ENCODE peak calls at places on chromosomes 16 and 17, in eight cellular contexts. One of them, this sample, is unnamed. For H3K4me1, the result is how much of the 10 kb centered on the place peaks cover.

GRCh38 chr17:37744961-37745800 is at the start of gene HNF1B:
- DNase-seq in tibial nerve: no peak
- DNase-seq in transverse colon: peak
- DNase-seq in ovary: no peak
- DNase-seq in A549: peak
- DNase-seq in H1: peak
- DNase-seq in stomach: peak
- DNase-seq in sigmoid colon: no peak
- DNase-seq in this sample: peak

GRCh38 chr17:5628262-5628661 is 44.0 kb upstream of the NLRP1 start:
- DNase-seq in tibial nerve: no peak
- DNase-seq in transverse colon: no peak
- DNase-seq in ovary: no peak
- DNase-seq in A549: no peak
- DNase-seq in H1: no peak
- DNase-seq in stomach: no peak
- DNase-seq in sigmoid colon: no peak
- DNase-seq in this sample: no peak

GRCh38 chr16:57993452-57993851 is 7.0 kb downstream of the ZNF319 start:
- DNase-seq in tibial nerve: no peak
- DNase-seq in transverse colon: no peak
- DNase-seq in ovary: no peak
- DNase-seq in A549: no peak
- DNase-seq in H1: no peak
- DNase-seq in stomach: no peak
- DNase-seq in sigmoid colon: no peak
- DNase-seq in this sample: no peak

GRCh38 chr16:11666108-11667055 is 1.9 kb upstream of the SNN start:
- DNase-seq in tibial nerve: no peak
- DNase-seq in transverse colon: no peak
- DNase-seq in ovary: no peak
- DNase-seq in A549: no peak
- DNase-seq in H1: no peak
- DNase-seq in stomach: no peak
- DNase-seq in sigmoid colon: no peak
- DNase-seq in this sample: no peak

GRCh38 chr16:71754652-71755051 is 30.2 kb upstream of the PHLPP2 start:
- DNase-seq in tibial nerve: no peak
- DNase-seq in transverse colon: no peak
- DNase-seq in ovary: no peak
- DNase-seq in A549: no peak
- DNase-seq in H1: no peak
- DNase-seq in stomach: no peak
- DNase-seq in sigmoid colon: no peak
- DNase-seq in this sample: no peak

GRCh38 chr16:89202422-89203215 is 2.3 kb upstream of the SLC22A31 start:
- DNase-seq in tibial nerve: no peak
- DNase-seq in transverse colon: no peak
- DNase-seq in ovary: no peak
- DNase-seq in A549: no peak
- DNase-seq in H1: peak
- DNase-seq in stomach: no peak
- DNase-seq in sigmoid colon: no peak
- DNase-seq in this sample: peak

GRCh38 chr16:1981972-1982574 is 804 bp upstream of the NOXO1 start:
- DNase-seq in tibial nerve: no peak
- DNase-seq in transverse colon: peak
- DNase-seq in ovary: no peak
- DNase-seq in A549: no peak
- DNase-seq in H1: no peak
- DNase-seq in stomach: no peak
- DNase-seq in sigmoid colon: no peak
- DNase-seq in this sample: no peak

GRCh38 chr17:83076930-83077329 is 2.5 kb upstream of the METRNL start:
- DNase-seq in tibial nerve: no peak
- DNase-seq in transverse colon: no peak
- DNase-seq in ovary: no peak
- DNase-seq in A549: no peak
- DNase-seq in H1: no peak
- DNase-seq in stomach: no peak
- DNase-seq in sigmoid colon: no peak
- DNase-seq in this sample: peak

GRCh38 chr16:8894736-8895334 is 12.7 kb downstream of the LITAFD start:
- DNase-seq in tibial nerve: no peak
- DNase-seq in transverse colon: no peak
- DNase-seq in ovary: no peak
- DNase-seq in A549: no peak
- DNase-seq in H1: no peak
- DNase-seq in stomach: no peak
- DNase-seq in sigmoid colon: peak
- DNase-seq in this sample: no peak

GRCh38 chr17:50640701-50641338 is 6.1 kb downstream of the ABCC3 start:
- DNase-seq in tibial nerve: no peak
- DNase-seq in transverse colon: no peak
- DNase-seq in ovary: no peak
- DNase-seq in A549: no peak
- DNase-seq in H1: no peak
- DNase-seq in stomach: no peak
- DNase-seq in sigmoid colon: peak
- DNase-seq in this sample: no peak

GRCh38 chr16:88772871-88773811 is 11.9 kb downstream of the PIEZO1 start:
- DNase-seq in tibial nerve: no peak
- DNase-seq in transverse colon: peak
- DNase-seq in ovary: peak
- DNase-seq in A549: no peak
- DNase-seq in H1: no peak
- DNase-seq in stomach: no peak
- DNase-seq in sigmoid colon: peak
- DNase-seq in this sample: peak

GRCh38 chr17:418421-418751 is 65.8 kb upstream of the RPH3AL start:
- DNase-seq in tibial nerve: no peak
- DNase-seq in transverse colon: no peak
- DNase-seq in ovary: no peak
- DNase-seq in A549: no peak
- DNase-seq in H1: no peak
- DNase-seq in stomach: no peak
- DNase-seq in sigmoid colon: no peak
- DNase-seq in this sample: no peak

GRCh38 chr17:38671939-38672720 is 2.6 kb downstream of the EPOP start:
- DNase-seq in tibial nerve: no peak
- DNase-seq in transverse colon: no peak
- DNase-seq in ovary: no peak
- DNase-seq in A549: no peak
- DNase-seq in H1: peak
- DNase-seq in stomach: no peak
- DNase-seq in sigmoid colon: no peak
- DNase-seq in this sample: no peak

GRCh38 chr17:16037636-16038035 is 38.0 kb downstream of the TTC19 start:
- DNase-seq in tibial nerve: no peak
- DNase-seq in transverse colon: no peak
- DNase-seq in ovary: no peak
- DNase-seq in A549: no peak
- DNase-seq in H1: no peak
- DNase-seq in stomach: no peak
- DNase-seq in sigmoid colon: no peak
- DNase-seq in this sample: no peak

GRCh38 chr17:48483471-48484131 is 47.2 kb downstream of the HOXB1 start:
- DNase-seq in tibial nerve: no peak
- DNase-seq in transverse colon: peak
- DNase-seq in ovary: no peak
- DNase-seq in A549: no peak
- DNase-seq in H1: no peak
- DNase-seq in stomach: no peak
- DNase-seq in sigmoid colon: peak
- DNase-seq in this sample: no peak

GRCh38 chr17:79485991-79486390 is 124.9 kb downstream of the RBFOX3 start:
- DNase-seq in tibial nerve: no peak
- DNase-seq in transverse colon: no peak
- DNase-seq in ovary: no peak
- DNase-seq in A549: no peak
- DNase-seq in H1: no peak
- DNase-seq in stomach: no peak
- DNase-seq in sigmoid colon: no peak
- DNase-seq in this sample: no peak

GRCh38 chr17:79487149-79487548 is 123.7 kb downstream of the RBFOX3 start:
- DNase-seq in tibial nerve: no peak
- DNase-seq in transverse colon: no peak
- DNase-seq in ovary: no peak
- DNase-seq in A549: no peak
- DNase-seq in H1: no peak
- DNase-seq in stomach: no peak
- DNase-seq in sigmoid colon: no peak
- DNase-seq in this sample: no peak

GRCh38 chr17:79485399-79485985 is 125.4 kb downstream of the RBFOX3 start:
- DNase-seq in tibial nerve: no peak
- DNase-seq in transverse colon: no peak
- DNase-seq in ovary: no peak
- DNase-seq in A549: no peak
- DNase-seq in H1: no peak
- DNase-seq in stomach: no peak
- DNase-seq in sigmoid colon: no peak
- DNase-seq in this sample: no peak

GRCh38 chr17:79491006-79491405 is 119.8 kb downstream of the RBFOX3 start:
- DNase-seq in tibial nerve: no peak
- DNase-seq in transverse colon: no peak
- DNase-seq in ovary: no peak
- DNase-seq in A549: no peak
- DNase-seq in H1: no peak
- DNase-seq in stomach: no peak
- DNase-seq in sigmoid colon: no peak
- DNase-seq in this sample: no peak

DNA sequence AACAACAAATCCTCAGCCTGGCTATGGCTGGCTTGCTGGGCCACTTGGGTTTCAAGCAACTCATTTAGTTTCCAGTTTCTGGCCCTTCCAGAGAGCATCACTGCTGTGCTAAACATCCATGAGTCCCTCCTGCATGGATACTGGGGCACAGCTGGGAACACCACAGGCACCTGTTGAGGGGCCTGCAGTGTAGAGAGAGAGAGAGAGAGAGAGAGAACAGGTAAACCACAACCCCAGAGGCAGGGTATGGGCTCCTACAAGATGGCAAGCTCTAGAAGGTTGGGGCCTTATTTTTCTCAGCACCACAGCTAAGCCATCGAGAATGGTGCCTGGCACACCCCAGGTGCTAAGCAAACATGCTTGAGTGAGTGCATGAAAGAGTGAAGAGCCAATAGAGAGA is 120.3 kb downstream of the RBFOX3 start:
- DNase-seq in tibial nerve: no peak
- DNase-seq in transverse colon: no peak
- DNase-seq in ovary: no peak
- DNase-seq in A549: no peak
- DNase-seq in H1: no peak
- DNase-seq in stomach: no peak
- DNase-seq in sigmoid colon: no peak
- DNase-seq in this sample: no peak
- H3K27ac ChIP-seq in tibial nerve: no peak
- H3K27ac ChIP-seq in transverse colon: no peak
- H3K27ac ChIP-seq in ovary: no peak
- H3K27ac ChIP-seq in A549: no peak
- H3K27ac ChIP-seq in H1: no peak
- H3K27ac ChIP-seq in stomach: no peak
- H3K27ac ChIP-seq in sigmoid colon: no peak
- H3K27ac ChIP-seq in this sample: no peak

GRCh38 chr17:17774009-17774881 is 62.5 kb downstream of the SREBF1 start:
- DNase-seq in tibial nerve: no peak
- DNase-seq in transverse colon: peak
- DNase-seq in ovary: no peak
- DNase-seq in A549: peak
- DNase-seq in H1: no peak
- DNase-seq in stomach: peak
- DNase-seq in sigmoid colon: peak
- DNase-seq in this sample: no peak
- TF ChIP-seq EP300 in tibial nerve: no peak
- TF ChIP-seq EP300 in transverse colon: peak
- TF ChIP-seq EP300 in ovary: no peak
- TF ChIP-seq EP300 in A549: no peak
- TF ChIP-seq EP300 in H1: no peak
- TF ChIP-seq EP300 in stomach: no peak
- TF ChIP-seq EP300 in sigmoid colon: no peak
- TF ChIP-seq EP300 in this sample: no peak

GRCh38 chr16:56451753-56452689 is 667 bp downstream of the OGFOD1 start:
- DNase-seq in tibial nerve: no peak
- DNase-seq in transverse colon: peak
- DNase-seq in ovary: no peak
- DNase-seq in A549: peak
- DNase-seq in H1: no peak
- DNase-seq in stomach: no peak
- DNase-seq in sigmoid colon: no peak
- DNase-seq in this sample: peak
- H3K4me1 ChIP-seq in tibial nerve: under half
- H3K4me1 ChIP-seq in transverse colon: under half
- H3K4me1 ChIP-seq in ovary: under half
- H3K4me1 ChIP-seq in A549: under half
- H3K4me1 ChIP-seq in H1: under half
- H3K4me1 ChIP-seq in stomach: under half
- H3K4me1 ChIP-seq in sigmoid colon: under half
- H3K4me1 ChIP-seq in this sample: under half

DNA sequence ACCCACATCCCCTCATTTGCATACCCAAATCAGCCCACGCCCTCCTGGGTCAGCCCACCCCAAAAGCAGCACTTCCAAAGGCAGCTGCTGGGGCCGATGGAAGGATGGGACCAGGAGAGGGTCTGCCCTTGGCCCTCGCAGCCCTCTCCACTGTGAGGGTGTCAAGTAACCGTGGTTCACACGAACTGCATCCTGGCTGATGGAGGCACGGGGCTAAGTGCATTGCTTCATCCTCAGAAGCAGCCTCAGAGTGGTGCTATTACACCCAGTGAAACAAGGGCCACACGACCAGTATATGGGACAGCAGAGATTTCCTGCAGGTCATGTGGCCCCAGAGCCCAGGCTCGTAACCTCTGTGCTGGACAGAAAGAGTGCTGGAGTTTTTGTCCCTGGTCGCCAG is 13.2 kb upstream of the ATP2A3 start:
- DNase-seq in tibial nerve: no peak
- DNase-seq in transverse colon: no peak
- DNase-seq in ovary: no peak
- DNase-seq in A549: no peak
- DNase-seq in H1: no peak
- DNase-seq in stomach: no peak
- DNase-seq in sigmoid colon: no peak
- DNase-seq in this sample: no peak
- H3K27ac ChIP-seq in tibial nerve: peak
- H3K27ac ChIP-seq in transverse colon: peak
- H3K27ac ChIP-seq in ovary: no peak
- H3K27ac ChIP-seq in A549: no peak
- H3K27ac ChIP-seq in H1: no peak
- H3K27ac ChIP-seq in stomach: peak
- H3K27ac ChIP-seq in sigmoid colon: peak
- H3K27ac ChIP-seq in this sample: peak

GRCh38 chr16:7025616-7026190 is 306.9 kb upstream of the RBFOX1 start:
- DNase-seq in tibial nerve: peak
- DNase-seq in transverse colon: peak
- DNase-seq in ovary: no peak
- DNase-seq in A549: peak
- DNase-seq in H1: peak
- DNase-seq in stomach: peak
- DNase-seq in sigmoid colon: peak
- DNase-seq in this sample: peak
- TF ChIP-seq EP300 in tibial nerve: no peak
- TF ChIP-seq EP300 in transverse colon: no peak
- TF ChIP-seq EP300 in ovary: no peak
- TF ChIP-seq EP300 in A549: no peak
- TF ChIP-seq EP300 in H1: no peak
- TF ChIP-seq EP300 in stomach: no peak
- TF ChIP-seq EP300 in sigmoid colon: no peak
- TF ChIP-seq EP300 in this sample: no peak

GRCh38 chr17:8382052-8382879 is 727 bp downstream of the RPL26 start:
- DNase-seq in tibial nerve: no peak
- DNase-seq in transverse colon: no peak
- DNase-seq in ovary: no peak
- DNase-seq in A549: peak
- DNase-seq in H1: no peak
- DNase-seq in stomach: no peak
- DNase-seq in sigmoid colon: no peak
- DNase-seq in this sample: no peak
- H3K4me1 ChIP-seq in tibial nerve: under half
- H3K4me1 ChIP-seq in transverse colon: under half
- H3K4me1 ChIP-seq in ovary: under half
- H3K4me1 ChIP-seq in A549: half or more
- H3K4me1 ChIP-seq in H1: under half
- H3K4me1 ChIP-seq in stomach: half or more
- H3K4me1 ChIP-seq in sigmoid colon: under half
- H3K4me1 ChIP-seq in this sample: under half